ENCODE peak calls at places on chromosomes 16 and 17, in six cellular contexts. V is activated naive CD4-positive, alpha-beta T cell treated with Interleukin-2 at 50 U/mL for 16 hours; Y is NCI-H774; P is stimulated activated CD8-positive, alpha-beta memory T cell treated with anti-CD3 and anti-CD28 coated beads, Interleukin-4, amount 100 ng/mL, for 24 hours; I is neural crest cell; Z is left ventricle myocardium inferior. R is an unnamed sample.

GRCh38 chr17:7220593-7221280 is 999 bp downstream of the ACADVL start:
- DNase-seq in P (peak), Y (no peak), I (no peak), V (peak), Z (no peak), R (peak)

GRCh38 chr17:36736201-36737156 is 135.1 kb downstream of the MRM1 start:
- DNase-seq in P (no peak), V (no peak), Y (no peak), Z (no peak), I (no peak), R (no peak)

GRCh38 chr16:49350265-49351103 is 23.1 kb upstream of the C16orf78 start:
- DNase-seq in Z (peak), Y (peak), P (peak), V (peak), I (peak), R (peak)

GRCh38 chr17:78384479-78385175 is 6.2 kb downstream of the PGS1 start:
- DNase-seq in Z (no peak), P (no peak), V (peak), Y (no peak), I (no peak), R (no peak)

GRCh38 chr16:57593990-57594389 is 34.4 kb upstream of the ADGRG1 start:
- DNase-seq in P (no peak), Y (no peak), Z (no peak), V (no peak), I (no peak), R (no peak)

GRCh38 chr17:59451706-59452105 is 113.7 kb upstream of the DHX40 start:
- DNase-seq in P (no peak), V (no peak), I (no peak), Z (no peak), Y (no peak), R (no peak)

GRCh38 chr16:68910051-68910450 is 66.7 kb downstream of the TANGO6 start:
- DNase-seq in Z (no peak), I (peak), P (no peak), Y (peak), V (no peak), R (no peak)

GRCh38 chr16:29899516-29900101 is at the start of gene SEZ6L2:
- DNase-seq in V (no peak), Y (peak), Z (peak), P (peak), I (peak), R (peak)

GRCh38 chr16:10584956-10585561 is 4.7 kb upstream of the EMP2 start:
- DNase-seq in P (no peak), I (no peak), Z (no peak), Y (no peak), V (no peak), R (no peak)

GRCh38 chr16:81185416-81185815 is 53.1 kb upstream of the BCO1 start:
- DNase-seq in I (no peak), P (no peak), V (no peak), Y (no peak), Z (no peak), R (no peak)

GRCh38 chr17:13702266-13702665 is 100.5 kb upstream of the HS3ST3A1 start:
- DNase-seq in P (no peak), Z (no peak), Y (no peak), V (no peak), I (no peak), R (no peak)

GRCh38 chr16:75244844-75245758 is 6.3 kb downstream of the BCAR1 start:
- DNase-seq in I (no peak), V (no peak), P (no peak), Z (peak), Y (no peak), R (no peak)

GRCh38 chr16:84538441-84538840 is 34.0 kb upstream of the MEAK7 start:
- DNase-seq in I (no peak), Y (no peak), V (no peak), P (no peak), Z (no peak), R (no peak)

R was measured in NCI-H460.